ENCODE peak calls at places on chromosomes 11 and 22, in ten cellular contexts. M is brain microvascular endothelial cell; S is GM23338; U is BJ; H is GM12865; P is lower leg skin; T is NT2/D1; L is fibroblast of villous mesenchyme; N is small intestine; W is CD4-positive, CD25-positive, alpha-beta regulatory T cell. F is an unnamed sample.

GRCh38 chr22:43957871-43958270 is 2.6 kb downstream of the SAMM50 start:
- DNase-seq in M (peak; percentile 38), N (no peak), T (no peak), L (no peak), U (no peak), P (no peak), H (no peak), W (no peak), S (no peak), F (peak; percentile 40)

GRCh38 chr11:13343067-13343466 is 65.5 kb downstream of the BMAL1 start:
- DNase-seq in W (no peak), S (no peak), T (no peak), U (no peak), M (no peak), H (peak; percentile 55), N (no peak), P (no peak), L (no peak), F (no peak)

GRCh38 chr11:64281957-64282770 is 2.3 kb downstream of the BAD start:
- DNase-seq in T (no peak), W (no peak), U (no peak), N (no peak), L (no peak), P (no peak), M (no peak), S (no peak), H (no peak), F (no peak)

GRCh38 chr11:104366321-104366734 is 202.4 kb upstream of the PDGFD start:
- DNase-seq in P (no peak), H (no peak), W (no peak), M (no peak), N (no peak), L (no peak), S (no peak), U (no peak), T (no peak), F (no peak)

GRCh38 chr11:71447791-71448256 is 369 bp downstream of the DHCR7 start:
- DNase-seq in N (peak; percentile 40), S (peak; percentile 68), P (no peak), H (peak; percentile 22), W (peak; percentile 56), L (no peak), U (no peak), T (peak; percentile 11), M (no peak), F (no peak)

GRCh38 chr11:68271023-68271780 is 571 bp downstream of the C11orf24 start:
- DNase-seq in T (peak; percentile 62), W (peak; percentile 39), H (peak; percentile 90), U (no peak), S (peak; percentile 87), M (peak; percentile 81), N (peak; percentile 69), L (peak; percentile 83), P (peak; percentile 55), F (peak; percentile 78)

GRCh38 chr11:9276571-9276970 is 11.4 kb upstream of the DENND5A start:
- DNase-seq in M (no peak), T (no peak), S (no peak), W (no peak), U (no peak), L (no peak), H (peak; percentile 22), N (peak; percentile 22), P (no peak), F (peak; percentile 15)

GRCh38 chr11:43802509-43802908 is 78.1 kb upstream of the ALKBH3 start:
- DNase-seq in T (no peak), M (no peak), W (no peak), S (peak; percentile 17), P (no peak), N (no peak), H (no peak), U (no peak), L (no peak), F (peak; percentile 16)

GRCh38 chr22:44411226-44412135 is 86.6 kb downstream of the RTL6 start:
- DNase-seq in H (no peak), U (no peak), T (no peak), S (no peak), L (no peak), W (no peak), N (no peak), P (no peak), M (no peak), F (peak; percentile 4)

GRCh38 chr11:113629562-113629961 is 76.5 kb downstream of the TMPRSS5 start:
- DNase-seq in T (no peak), P (no peak), N (no peak), W (no peak), S (no peak), M (no peak), L (no peak), H (no peak), U (no peak), F (no peak)

GRCh38 chr11:116601734-116602636 is 170.8 kb downstream of the BUD13 start:
- DNase-seq in P (no peak), N (no peak), W (no peak), H (no peak), S (no peak), T (no peak), U (no peak), L (no peak), M (peak; percentile 20), F (peak; percentile 63)

GRCh38 chr22:40190501-40190900 is 12.8 kb downstream of the TNRC6B start:
- DNase-seq in T (no peak), N (peak; percentile 88), M (no peak), W (no peak), U (no peak), H (no peak), L (no peak), P (no peak), S (no peak), F (no peak)

GRCh38 chr22:40196628-40197027 is 18.9 kb downstream of the TNRC6B start:
- DNase-seq in W (no peak), P (no peak), L (peak; percentile 94), M (peak; percentile 90), T (no peak), N (no peak), U (peak; percentile 73), S (no peak), H (peak; percentile 29), F (peak; percentile 88)

GRCh38 chr22:40189979-40190378 is 12.3 kb downstream of the TNRC6B start:
- DNase-seq in P (no peak), S (no peak), L (no peak), N (peak; percentile 28), T (no peak), W (no peak), H (no peak), U (no peak), M (no peak), F (no peak)

GRCh38 chr22:40194656-40195055 is 16.9 kb downstream of the TNRC6B start:
- DNase-seq in M (no peak), S (peak; percentile 48), W (no peak), T (no peak), L (no peak), H (no peak), U (no peak), N (no peak), P (no peak), F (no peak)

GRCh38 chr22:40193429-40194421 is 16.0 kb downstream of the TNRC6B start:
- DNase-seq in S (peak; percentile 94), P (no peak), U (no peak), L (peak; percentile 56), N (peak; percentile 16), M (no peak), H (no peak), T (peak; percentile 62), W (no peak), F (peak; percentile 58)
- H3K4me3 ChIP-seq in S (peak overlapping the region; percentile 45), P (no peak overlapping the region), U (no peak overlapping the region), L (no peak overlapping the region), N (no peak overlapping the region), M (no peak overlapping the region), H (no peak overlapping the region), T (no peak overlapping the region), W (no peak overlapping the region), F (no peak overlapping the region)

GRCh38 chr11:118627566-118627965 is 20.2 kb downstream of the PHLDB1 start:
- DNase-seq in W (no peak), S (no peak), T (no peak), M (no peak), P (no peak), H (no peak), L (no peak), U (no peak), N (no peak), F (no peak)
- H3K4me3 ChIP-seq in W (no peak overlapping the region), S (no peak overlapping the region), T (no peak overlapping the region), M (no peak overlapping the region), P (no peak overlapping the region), H (no peak overlapping the region), L (no peak overlapping the region), U (no peak overlapping the region), N (no peak overlapping the region), F (no peak overlapping the region)

GRCh38 chr22:25572708-25573161 is 8.3 kb downstream of the GRK3 start:
- DNase-seq in P (no peak), L (no peak), S (no peak), U (no peak), T (no peak), M (no peak), H (peak; percentile 77), N (no peak), W (no peak), F (no peak)

GRCh38 chr22:25567305-25567704 is 2.8 kb downstream of the GRK3 start:
- DNase-seq in T (no peak), H (peak; percentile 45), M (no peak), U (no peak), L (no peak), P (no peak), N (no peak), S (no peak), W (no peak), F (no peak)

GRCh38 chr22:25566812-25567211 is 2.3 kb downstream of the GRK3 start:
- DNase-seq in S (no peak), W (no peak), U (no peak), H (peak; percentile 42), T (no peak), N (no peak), P (no peak), L (no peak), M (no peak), F (no peak)

GRCh38 chr22:25573822-25574221 is 9.3 kb downstream of the GRK3 start:
- DNase-seq in N (no peak), P (no peak), W (no peak), H (no peak), T (no peak), S (no peak), L (no peak), U (no peak), M (no peak), F (no peak)

DNA sequence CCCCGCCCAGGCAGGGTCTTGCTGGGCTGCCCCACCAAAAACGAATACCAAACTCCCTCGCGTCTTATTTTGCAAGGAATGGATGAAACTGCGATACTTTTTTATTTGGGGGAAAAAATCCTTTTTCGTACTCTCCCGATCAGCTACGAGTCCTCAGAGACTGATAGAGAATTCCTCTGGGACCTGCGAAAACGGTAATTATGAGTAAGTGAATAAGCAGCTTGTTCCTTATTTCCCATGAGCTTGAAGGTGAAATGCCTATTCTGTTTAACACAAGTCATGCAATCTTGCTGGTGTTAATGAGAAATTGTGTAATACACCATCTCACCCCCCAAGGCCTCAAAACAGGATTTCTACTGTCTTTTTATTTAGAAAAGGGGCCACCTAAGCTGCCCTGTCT is 5.5 kb downstream of the GRK3 start:
- DNase-seq in W (no peak), N (no peak), H (peak; percentile 51), M (no peak), S (no peak), U (no peak), P (no peak), L (no peak), T (no peak), F (no peak)
- H3K4me3 ChIP-seq in W (no peak overlapping the region), N (no peak overlapping the region), H (peak overlapping the region; percentile 23), M (no peak overlapping the region), S (no peak overlapping the region), U (no peak overlapping the region), P (no peak overlapping the region), L (no peak overlapping the region), T (no peak overlapping the region), F (no peak overlapping the region)

GRCh38 chr11:46391186-46391577 is 394 bp downstream of the CHRM4 start:
- DNase-seq in P (no peak), S (no peak), M (no peak), T (no peak), N (no peak), L (no peak), H (no peak), W (no peak), U (no peak), F (no peak)
- H3K4me3 ChIP-seq in P (no peak overlapping the region), S (peak overlapping the region; percentile 76), M (peak overlapping the region; percentile 30), T (peak overlapping the region; percentile 49), N (no peak overlapping the region), L (peak overlapping the region; percentile 56), H (no peak overlapping the region), W (no peak overlapping the region), U (peak overlapping the region; percentile 41), F (peak overlapping the region; percentile 22)